ENCODE peak calls at places on chromosomes 11 and 22, in six cellular contexts. X, L, C, Q, R and P are unnamed samples.

GRCh38 chr22:49903322-49904039 is 14.8 kb downstream of the ALG12 start:
- DNase-seq in R (no peak), L (no peak), C (no peak), Q (no peak), X (no peak), P (no peak)

GRCh38 chr11:68455485-68455884 is 5.1 kb upstream of the PPP6R3 start:
- DNase-seq in L (no peak), X (no peak), R (no peak), C (no peak), Q (no peak), P (no peak)

GRCh38 chr11:11476971-11477645 is 124.1 kb upstream of the CSNK2A3 start:
- DNase-seq in R (no peak), X (no peak), L (no peak), Q (no peak), C (no peak), P (no peak)

GRCh38 chr11:111631666-111632039 is 29.4 kb downstream of the SIK2 start:
- DNase-seq in C (no peak), X (peak), Q (no peak), L (no peak), R (peak), P (no peak)

GRCh38 chr11:16895306-16895705 is 118.9 kb downstream of the PLEKHA7 start:
- DNase-seq in C (no peak), L (no peak), Q (no peak), R (no peak), X (no peak), P (no peak)

GRCh38 chr11:134207538-134208239 is 16.1 kb downstream of the NCAPD3 start:
- DNase-seq in Q (peak), C (peak), L (peak), R (no peak), X (peak), P (peak)

GRCh38 chr11:44835979-44836378 is 109.2 kb downstream of the TSPAN18 start:
- DNase-seq in X (no peak), C (no peak), R (no peak), Q (no peak), L (no peak), P (no peak)

GRCh38 chr11:63680842-63681207 is 475 bp upstream of the RTN3 start:
- DNase-seq in Q (peak), X (no peak), L (peak), C (no peak), R (no peak), P (no peak)

GRCh38 chr11:4134844-4135243 is 40.2 kb downstream of the RRM1 start:
- DNase-seq in X (peak), L (no peak), Q (no peak), R (no peak), C (no peak), P (no peak)

GRCh38 chr22:48834404-48834803 is 993.3 kb downstream of the BRD1 start:
- DNase-seq in C (peak), L (no peak), X (no peak), Q (no peak), R (peak), P (no peak)

GRCh38 chr11:29159552-29160465 is 857.0 kb downstream of the KCNA4 start:
- DNase-seq in C (peak), X (peak), L (peak), Q (peak), R (peak), P (peak)

GRCh38 chr11:105144887-105145286 is 5.3 kb upstream of the CARD18 start:
- DNase-seq in R (no peak), C (no peak), L (no peak), X (peak), Q (no peak), P (no peak)

GRCh38 chr11:35337136-35337918 is 82.0 kb downstream of the SLC1A2 start:
- DNase-seq in Q (peak), C (no peak), X (peak), R (no peak), L (peak), P (no peak)

GRCh38 chr11:66035653-66036333 is 9.5 kb upstream of the CATSPER1 start:
- DNase-seq in X (no peak), L (no peak), C (no peak), Q (no peak), R (no peak), P (no peak)

GRCh38 chr11:2574043-2574552 is 125.7 kb downstream of the KCNQ1OT1 start:
- DNase-seq in R (no peak), C (no peak), Q (no peak), X (no peak), L (no peak), P (no peak)

GRCh38 chr11:63763506-63764200 is 4.9 kb downstream of the ZFTA start:
- DNase-seq in L (peak), C (no peak), R (no peak), Q (peak), X (no peak), P (peak)

GRCh38 chr11:118658372-118659313 is 20.8 kb downstream of the TREH start:
- DNase-seq in X (peak), R (no peak), L (peak), Q (no peak), C (no peak), P (no peak)

GRCh38 chr11:87722756-87723599 is 452.3 kb downstream of the RAB38 start:
- DNase-seq in C (peak), X (peak), R (peak), Q (peak), L (peak), P (peak)

GRCh38 chr11:65794570-65795510 is 8.0 kb downstream of the OVOL1 start:
- DNase-seq in R (no peak), C (no peak), L (no peak), Q (no peak), X (no peak), P (no peak)

GRCh38 chr11:76803811-76804600 is 20.9 kb downstream of the TSKU start:
- DNase-seq in L (no peak), R (no peak), X (no peak), Q (no peak), C (no peak), P (no peak)

GRCh38 chr11:46256540-46257001 is 20.9 kb upstream of the CREB3L1 start:
- DNase-seq in L (no peak), Q (no peak), C (no peak), X (no peak), R (no peak), P (no peak)

GRCh38 chr11:34168642-34169051 is 63.2 kb downstream of the NAT10 start:
- DNase-seq in Q (peak), X (peak), C (no peak), R (no peak), L (no peak), P (no peak)

GRCh38 chr22:32583921-32584335 is 109.3 kb downstream of the FBXO7 start:
- DNase-seq in L (no peak), X (no peak), R (no peak), Q (no peak), C (no peak), P (no peak)

GRCh38 chr11:128424867-128425285 is 162.5 kb downstream of the ETS1 start:
- DNase-seq in L (no peak), Q (peak), C (no peak), R (no peak), X (no peak), P (no peak)

GRCh38 chr22:37386441-37386840 is 40.8 kb downstream of the ELFN2 start:
- DNase-seq in R (no peak), C (no peak), L (no peak), X (no peak), Q (no peak), P (peak)

GRCh38 chr11:64204080-64204440 is 2.5 kb upstream of the FERMT3 start:
- DNase-seq in L (no peak), R (no peak), Q (no peak), X (no peak), C (no peak), P (no peak)

GRCh38 chr11:64996710-64997380 is at the start of gene BATF2:
- DNase-seq in R (no peak), X (peak), Q (peak), L (peak), C (peak), P (peak)

GRCh38 chr11:66317322-66317765 is 500 bp upstream of the CD248 start:
- DNase-seq in R (no peak), Q (peak), X (no peak), C (peak), L (no peak), P (no peak)

GRCh38 chr11:22130462-22131053 is 62.3 kb upstream of the ANO5 start:
- DNase-seq in L (peak), C (peak), R (peak), X (peak), Q (peak), P (peak)

GRCh38 chr11:134021326-134021725 is 47.5 kb upstream of the JAM3 start:
- DNase-seq in Q (no peak), X (no peak), L (no peak), C (no peak), R (no peak), P (no peak)

GRCh38 chr22:24156915-24157782 is 24.1 kb upstream of the SUSD2 start:
- DNase-seq in X (peak), C (peak), L (peak), R (peak), Q (peak), P (peak)

GRCh38 chr22:41799486-41800347 is 762 bp upstream of the CCDC134 start:
- DNase-seq in C (peak), X (no peak), R (no peak), Q (peak), L (peak), P (peak)

GRCh38 chr22:23060612-23061400 is 9.5 kb upstream of the GNAZ start:
- DNase-seq in Q (no peak), L (no peak), R (no peak), X (no peak), C (no peak), P (no peak)

GRCh38 chr22:23061471-23062280 is 8.6 kb upstream of the GNAZ start:
- DNase-seq in C (peak), L (no peak), X (no peak), R (no peak), Q (no peak), P (no peak)

GRCh38 chr22:23058063-23058462 is 12.3 kb upstream of the GNAZ start:
- DNase-seq in X (no peak), C (no peak), R (no peak), L (peak), Q (peak), P (no peak)

GRCh38 chr22:23057331-23057730 is 13.0 kb upstream of the GNAZ start:
- DNase-seq in R (no peak), L (no peak), Q (no peak), X (no peak), C (no peak), P (no peak)

GRCh38 chr22:23058481-23059336 is 11.6 kb upstream of the GNAZ start:
- DNase-seq in C (no peak), X (peak), Q (peak), L (no peak), R (no peak), P (no peak)
- H3K4me2 ChIP-seq in C (no peak), X (no peak), Q (no peak), L (no peak), R (no peak), P (no peak)

DNA sequence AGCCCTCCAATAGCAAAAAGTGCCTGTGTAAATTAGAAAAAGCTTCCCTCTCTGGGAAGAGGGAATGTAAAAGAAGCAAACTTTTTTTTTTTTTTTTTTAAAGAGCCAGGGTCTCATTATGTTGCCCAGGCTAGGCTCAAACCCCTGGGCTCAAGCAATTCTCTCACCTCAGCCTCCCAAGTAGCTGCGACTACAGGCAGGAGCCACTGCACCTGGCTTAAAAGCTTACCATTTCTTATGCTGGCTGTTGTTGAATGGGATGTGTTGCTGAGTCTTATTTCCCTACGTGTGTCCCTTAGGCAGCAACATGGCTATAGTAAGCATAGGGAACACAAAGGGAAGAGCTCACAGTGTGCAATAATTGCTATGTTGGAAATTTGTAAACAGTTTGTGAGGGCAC is 225.5 kb upstream of the CCDC90B start:
- DNase-seq in C (no peak), R (no peak), Q (no peak), L (peak), X (no peak), P (peak)
- TF ChIP-seq EZH2phosphoT487 in C (no peak), R (no peak), Q (no peak), L (no peak), X (no peak), P (no peak)

DNA sequence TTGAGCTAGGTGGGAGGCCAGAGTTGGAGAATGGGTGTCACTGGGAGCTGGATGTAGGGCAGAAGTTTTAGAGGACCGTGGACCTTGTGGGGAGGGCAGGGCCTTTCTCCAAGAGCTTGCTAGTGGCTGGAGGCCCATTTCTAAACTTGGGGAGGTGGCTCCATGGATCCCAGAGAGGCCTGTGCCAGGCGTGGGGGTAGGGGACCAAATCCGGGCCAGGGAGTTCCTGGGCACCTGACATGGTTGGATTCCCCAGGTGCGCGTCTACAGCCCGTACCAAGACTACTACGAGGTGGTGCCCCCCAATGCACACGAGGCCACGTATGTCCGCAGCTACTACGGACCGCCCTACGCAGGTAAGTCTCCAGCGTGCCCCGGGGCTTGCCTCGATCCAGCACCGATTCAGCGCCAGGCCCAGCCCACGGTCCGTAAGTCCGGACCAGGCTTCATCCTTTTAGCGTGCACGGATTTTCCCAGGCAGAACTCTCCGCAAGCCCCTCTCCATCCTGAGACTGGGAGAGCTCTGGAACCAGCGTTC is 14.2 kb downstream of the PLEKHB1 start:
- DNase-seq in C (no peak), L (no peak), Q (no peak), X (no peak), R (no peak), P (no peak)
- H3K4me2 ChIP-seq in C (peak), L (peak), Q (peak), X (peak), R (peak), P (no peak)

DNA sequence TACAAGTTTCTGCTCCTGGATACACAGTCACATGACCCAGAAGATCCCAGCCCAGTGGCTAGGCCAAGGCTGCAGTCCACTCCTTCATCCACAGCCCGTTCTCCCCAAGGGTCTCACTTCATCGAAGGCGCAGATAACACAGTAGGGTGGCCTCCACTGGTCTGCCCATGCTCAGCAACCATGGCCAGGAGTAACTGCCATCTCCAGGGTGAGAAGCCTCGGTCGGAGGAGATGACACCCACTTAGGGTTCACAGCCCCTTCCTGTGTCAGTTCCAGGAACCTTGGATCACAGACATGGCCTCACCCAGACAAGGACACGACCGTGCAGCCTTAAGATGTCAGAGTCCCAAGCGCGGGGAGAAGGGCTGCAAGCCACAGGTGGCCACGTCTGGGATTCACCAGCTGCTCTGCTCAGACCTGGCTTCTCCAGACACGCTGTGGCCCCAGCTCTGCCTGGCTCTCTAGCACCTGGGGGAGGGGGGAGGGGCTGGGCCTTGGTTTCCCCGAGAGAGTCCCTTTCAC is 2.6 kb downstream of the BET1L start:
- DNase-seq in R (no peak), C (no peak), Q (no peak), X (no peak), L (no peak), P (no peak)
- TF ChIP-seq EZH2phosphoT487 in R (no peak), C (no peak), Q (no peak), X (no peak), L (no peak), P (no peak)

DNA sequence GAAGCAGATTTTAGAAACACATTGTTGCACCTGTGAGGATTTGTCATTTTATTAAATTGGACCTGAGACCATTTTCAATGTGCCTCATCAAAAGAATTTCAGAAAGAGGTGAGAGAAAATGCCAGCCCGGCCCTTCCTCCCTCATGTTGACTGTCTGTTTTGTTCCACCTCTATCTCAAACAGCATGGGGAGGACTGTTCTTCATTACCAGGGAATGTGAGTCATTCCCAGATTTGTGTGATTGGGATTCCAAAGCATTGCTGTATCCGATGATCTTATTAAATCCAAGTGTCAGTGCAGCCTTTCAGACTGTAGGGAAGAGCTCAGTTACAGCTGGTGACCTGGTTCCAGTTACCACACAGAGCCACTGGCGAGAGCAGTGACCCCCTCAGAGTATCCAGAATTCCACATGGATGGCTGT is 20.7 kb downstream of the KREMEN1 start:
- DNase-seq in R (no peak), C (no peak), X (no peak), L (no peak), Q (no peak), P (no peak)
- H3K4me2 ChIP-seq in R (no peak), C (no peak), X (no peak), L (no peak), Q (no peak), P (no peak)

GRCh38 chr11:47714554-47715081 is 551 bp downstream of the AGBL2 start:
- DNase-seq in C (no peak), L (peak), Q (peak), X (no peak), R (no peak), P (peak)
- TF ChIP-seq EZH2phosphoT487 in C (no peak), L (no peak), Q (no peak), X (no peak), R (no peak), P (no peak)

GRCh38 chr11:12591706-12592105 is 82.5 kb upstream of the TEAD1 start:
- DNase-seq in L (no peak), R (no peak), Q (no peak), X (no peak), C (no peak), P (no peak)

GRCh38 chr11:12581923-12582322 is 92.3 kb upstream of the TEAD1 start:
- DNase-seq in L (no peak), Q (peak), X (peak), R (no peak), C (no peak), P (no peak)

GRCh38 chr11:12592283-12592682 is 81.9 kb upstream of the TEAD1 start:
- DNase-seq in Q (no peak), L (no peak), X (no peak), C (no peak), R (no peak), P (no peak)

GRCh38 chr11:12585861-12586260 is 88.4 kb upstream of the TEAD1 start:
- DNase-seq in Q (no peak), R (no peak), X (no peak), L (no peak), C (no peak), P (no peak)

DNA sequence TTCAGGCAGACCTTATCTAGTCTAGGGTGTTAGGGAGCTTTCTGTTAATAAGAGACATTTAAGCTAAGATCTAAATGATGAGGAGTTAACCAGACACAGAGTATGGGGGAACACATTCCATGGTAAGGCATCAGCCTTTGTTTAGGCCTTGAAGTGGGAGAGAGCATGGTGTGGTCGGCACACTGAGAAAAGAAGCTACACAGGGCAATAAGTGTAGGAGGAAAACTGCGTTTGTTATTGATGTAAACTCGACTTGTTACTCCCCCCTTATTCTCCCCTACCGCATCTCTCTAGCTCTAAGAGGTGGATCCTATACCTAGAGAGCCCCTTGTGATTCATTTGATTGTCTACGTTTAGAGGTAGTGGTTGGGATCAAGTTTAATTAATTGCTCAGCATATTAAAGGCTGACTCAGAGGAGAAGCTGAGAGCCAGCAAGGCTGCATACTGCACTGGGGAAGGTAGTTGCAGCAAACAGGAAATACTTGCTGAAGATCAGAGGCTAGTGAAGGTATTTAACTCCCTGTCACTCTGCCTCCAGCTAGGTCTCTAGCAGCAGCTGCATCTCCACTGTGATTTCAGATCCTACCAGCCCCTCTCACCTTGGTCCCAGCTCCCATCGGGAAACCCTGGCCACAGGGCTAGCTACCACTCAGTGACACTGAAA is 86.8 kb upstream of the TEAD1 start:
- DNase-seq in L (peak), C (no peak), R (no peak), Q (peak), X (peak), P (no peak)
- H3K4me2 ChIP-seq in L (no peak), C (no peak), R (no peak), Q (no peak), X (peak), P (no peak)